ENCODE peak calls at places on chromosomes 12 and 14, in eight cellular contexts. S is upper lobe of right lung; Z is esophagus muscularis mucosa; G is CD8-positive, alpha-beta T cell; C is pancreas; W is right cardiac atrium; R is CD8-positive, alpha-beta memory T cell; H is thyroid gland. P is an unnamed sample.

GRCh38 chr12:332581-333205 is 56.4 kb downstream of the KDM5A start:
- DNase-seq in S (no peak), Z (no peak), G (no peak), C (no peak), W (no peak), R (no peak), H (no peak), P (no peak)

GRCh38 chr12:132186857-132187620 is 42.8 kb downstream of the NOC4L start:
- DNase-seq in S (no peak), Z (no peak), G (no peak), C (peak; percentile 57), W (no peak), R (no peak), H (no peak), P (no peak)

GRCh38 chr12:120846721-120847120 is 57.4 kb downstream of the SPPL3 start:
- DNase-seq in S (no peak), Z (no peak), G (no peak), C (no peak), W (no peak), R (no peak), H (no peak), P (no peak)

GRCh38 chr12:124673881-124674617 is 106.6 kb upstream of the NCOR2 start:
- DNase-seq in S (no peak), Z (no peak), G (no peak), C (no peak), W (no peak), R (no peak), H (no peak), P (no peak)

GRCh38 chr14:106790189-106791036 is 1264.0 kb downstream of the TMEM121 start:
- DNase-seq in S (peak; percentile 88), Z (no peak), G (peak; percentile 55), C (peak; percentile 90), W (peak; percentile 28), R (peak; percentile 75), H (peak; percentile 11), P (peak; percentile 83)

GRCh38 chr14:74611672-74612345 is at the start of gene LTBP2:
- DNase-seq in S (no peak), Z (no peak), G (no peak), C (no peak), W (no peak), R (no peak), H (no peak), P (no peak)

GRCh38 chr12:97538705-97539104 is 76.1 kb downstream of the RMST start:
- DNase-seq in S (no peak), Z (no peak), G (no peak), C (no peak), W (no peak), R (no peak), H (no peak), P (no peak)

GRCh38 chr12:2998789-2999264 is 39.6 kb downstream of the TEAD4 start:
- DNase-seq in S (no peak), Z (no peak), G (no peak), C (peak; percentile 84), W (peak; percentile 59), R (no peak), H (no peak), P (no peak)

GRCh38 chr14:65985976-65986375 is 500.2 kb upstream of the CCDC196 start:
- DNase-seq in S (no peak), Z (no peak), G (no peak), C (no peak), W (no peak), R (no peak), H (no peak), P (no peak)

GRCh38 chr12:126418357-126418756 is 1353.1 kb downstream of the AACS start:
- DNase-seq in S (no peak), Z (no peak), G (no peak), C (no peak), W (no peak), R (no peak), H (no peak), P (no peak)

GRCh38 chr14:24556756-24557155 is 19.3 kb downstream of the CTSG start:
- DNase-seq in S (no peak), Z (no peak), G (no peak), C (no peak), W (no peak), R (no peak), H (peak; percentile 14), P (no peak)

GRCh38 chr14:64983439-64984310 is 3.0 kb upstream of the FNTB start:
- DNase-seq in S (no peak), Z (no peak), G (no peak), C (no peak), W (no peak), R (peak; percentile 58), H (peak; percentile 35), P (no peak)

GRCh38 chr14:85222344-85222743 is 307.6 kb upstream of the FLRT2 start:
- DNase-seq in S (no peak), Z (no peak), G (no peak), C (no peak), W (no peak), R (no peak), H (no peak), P (no peak)

GRCh38 chr14:85223667-85224066 is 306.3 kb upstream of the FLRT2 start:
- DNase-seq in S (no peak), Z (no peak), G (no peak), C (no peak), W (no peak), R (no peak), H (no peak), P (no peak)

GRCh38 chr14:85217412-85217811 is 312.5 kb upstream of the FLRT2 start:
- DNase-seq in S (no peak), Z (no peak), G (no peak), C (no peak), W (no peak), R (no peak), H (no peak), P (no peak)

GRCh38 chr14:85218982-85219381 is 311.0 kb upstream of the FLRT2 start:
- DNase-seq in S (no peak), Z (no peak), G (no peak), C (no peak), W (no peak), R (no peak), H (no peak), P (no peak)

GRCh38 chr14:85221832-85222231 is 308.1 kb upstream of the FLRT2 start:
- DNase-seq in S (no peak), Z (no peak), G (no peak), C (no peak), W (no peak), R (no peak), H (no peak), P (no peak)
- H3K9me3 ChIP-seq in S (no peaks in the 10 kb centered on the region), Z (no peaks in the 10 kb centered on the region), G (no peaks in the 10 kb centered on the region), C (no peaks in the 10 kb centered on the region), W (no peaks in the 10 kb centered on the region), R (no peaks in the 10 kb centered on the region), H (no peaks in the 10 kb centered on the region), P (no peaks in the 10 kb centered on the region)

GRCh38 chr12:68451261-68452091 is 119.3 kb upstream of the MDM1 start:
- DNase-seq in S (no peak), Z (no peak), G (no peak), C (no peak), W (peak; percentile 40), R (peak; percentile 49), H (peak; percentile 20), P (no peak)
- H3K27ac ChIP-seq in S (peak overlapping the region; percentile 27), Z (peak overlapping the region; percentile 63), G (no peak overlapping the region), C (no peak overlapping the region), W (no peak overlapping the region), R (peak overlapping the region; percentile 5), H (no peak overlapping the region), P (peak overlapping the region; percentile 44)

DNA sequence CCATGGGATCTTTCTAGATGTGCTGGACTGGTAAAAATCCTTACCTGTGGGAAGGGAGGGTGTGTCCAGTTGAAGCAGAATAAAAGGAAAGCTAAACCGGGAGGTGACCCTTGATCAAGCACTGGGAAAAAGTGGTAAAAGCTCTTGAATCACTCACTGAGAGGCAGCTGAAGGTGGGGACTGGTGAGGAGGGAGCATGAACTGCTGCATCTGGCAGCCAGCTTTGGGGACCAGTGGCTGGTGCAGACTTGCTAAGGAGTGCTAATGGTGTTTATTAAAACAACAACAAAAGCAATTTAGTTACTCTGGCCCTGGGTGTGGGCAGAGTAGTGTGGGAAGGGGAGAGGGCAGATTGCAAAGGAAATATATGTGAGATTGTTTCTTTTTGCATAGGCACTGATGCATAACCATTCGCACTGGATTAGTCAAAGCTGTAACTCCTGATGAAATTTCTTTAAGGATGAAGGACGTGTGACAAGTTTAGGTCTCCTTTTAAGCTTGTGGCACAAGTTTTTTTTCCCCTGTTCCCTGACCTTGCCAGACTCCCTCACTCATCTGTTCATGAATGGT is 8.1 kb downstream of the TXNRD1 start:
- DNase-seq in S (no peak), Z (no peak), G (no peak), C (no peak), W (no peak), R (no peak), H (peak; percentile 32), P (no peak)
- H3K9me3 ChIP-seq in S (no peaks in the 10 kb centered on the region), Z (no peaks in the 10 kb centered on the region), G (no peaks in the 10 kb centered on the region), C (no peaks in the 10 kb centered on the region), W (no peaks in the 10 kb centered on the region), R (no peaks in the 10 kb centered on the region), H (no peaks in the 10 kb centered on the region), P (no peaks in the 10 kb centered on the region)

DNA sequence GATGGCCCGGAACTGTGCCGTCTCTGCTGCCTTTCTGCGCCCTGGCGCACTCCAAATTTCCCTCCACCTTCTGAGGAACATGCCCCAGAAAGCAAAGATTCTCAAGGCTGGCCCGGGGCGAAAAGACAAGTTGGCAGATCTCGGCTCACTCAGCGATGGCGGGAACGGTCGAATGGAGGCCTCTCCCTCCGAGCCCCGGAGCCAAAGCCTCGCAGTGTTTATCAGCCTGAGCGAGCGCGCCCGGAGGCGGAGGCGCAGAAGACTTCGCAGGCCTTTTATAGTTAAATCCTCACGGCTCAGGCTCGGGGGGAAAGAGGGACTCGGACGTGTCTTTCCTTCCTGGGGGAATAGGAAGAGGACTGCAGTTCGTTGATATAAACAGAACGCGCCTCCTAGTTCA is 5.5 kb downstream of the TBX5 start:
- DNase-seq in S (no peak), Z (no peak), G (no peak), C (no peak), W (no peak), R (no peak), H (no peak), P (no peak)
- H3K27ac ChIP-seq in S (peak overlapping the region; percentile 79), Z (peak overlapping the region; percentile 90), G (no peak overlapping the region), C (no peak overlapping the region), W (peak overlapping the region; percentile 92), R (no peak overlapping the region), H (no peak overlapping the region), P (peak overlapping the region; percentile 85)